ENCODE peak calls at places on chromosomes 2 and 18, in seven cellular contexts. One of them, this sample, is unnamed. For H3K9me3, the result is how much of the 10 kb centered on the place peaks cover.

GRCh38 chr18:62447652-62448051 is 75.2 kb upstream of the ZCCHC2 start:
- DNase-seq in fibroblast of lung: no peak
- DNase-seq in body of pancreas: no peak
- DNase-seq in AG04450: no peak
- DNase-seq in MM.1S: no peak
- DNase-seq in CD8-positive, alpha-beta memory T cell: no peak
- DNase-seq in neural progenitor cell: no peak
- DNase-seq in this sample: no peak

GRCh38 chr2:194750926-194751325 is 906.1 kb upstream of the SLC39A10 start:
- DNase-seq in fibroblast of lung: no peak
- DNase-seq in body of pancreas: no peak
- DNase-seq in AG04450: no peak
- DNase-seq in MM.1S: no peak
- DNase-seq in CD8-positive, alpha-beta memory T cell: no peak
- DNase-seq in neural progenitor cell: no peak
- DNase-seq in this sample: no peak

GRCh38 chr2:29880084-29880483 is 41.3 kb downstream of the ALK start:
- DNase-seq in fibroblast of lung: no peak
- DNase-seq in body of pancreas: no peak
- DNase-seq in AG04450: no peak
- DNase-seq in MM.1S: no peak
- DNase-seq in CD8-positive, alpha-beta memory T cell: no peak
- DNase-seq in neural progenitor cell: no peak
- DNase-seq in this sample: no peak

GRCh38 chr2:231260442-231260841 is 62.0 kb downstream of the ARMC9 start:
- DNase-seq in fibroblast of lung: peak
- DNase-seq in body of pancreas: peak
- DNase-seq in AG04450: no peak
- DNase-seq in MM.1S: no peak
- DNase-seq in CD8-positive, alpha-beta memory T cell: no peak
- DNase-seq in neural progenitor cell: no peak
- DNase-seq in this sample: no peak

GRCh38 chr2:233810385-233810784 is 32.3 kb downstream of the MROH2A start:
- DNase-seq in fibroblast of lung: no peak
- DNase-seq in body of pancreas: no peak
- DNase-seq in AG04450: no peak
- DNase-seq in MM.1S: no peak
- DNase-seq in CD8-positive, alpha-beta memory T cell: no peak
- DNase-seq in neural progenitor cell: no peak
- DNase-seq in this sample: no peak

GRCh38 chr2:218716070-218716469 is 5.4 kb downstream of the TTLL4 start:
- DNase-seq in fibroblast of lung: peak
- DNase-seq in body of pancreas: no peak
- DNase-seq in AG04450: peak
- DNase-seq in MM.1S: no peak
- DNase-seq in CD8-positive, alpha-beta memory T cell: no peak
- DNase-seq in neural progenitor cell: no peak
- DNase-seq in this sample: no peak

GRCh38 chr2:219274392-219274921 is 4.7 kb upstream of the DNAJB2 start:
- DNase-seq in fibroblast of lung: peak
- DNase-seq in body of pancreas: peak
- DNase-seq in AG04450: peak
- DNase-seq in MM.1S: no peak
- DNase-seq in CD8-positive, alpha-beta memory T cell: no peak
- DNase-seq in neural progenitor cell: no peak
- DNase-seq in this sample: no peak

GRCh38 chr2:72538486-72538885 is 287.3 kb downstream of the EXOC6B start:
- DNase-seq in fibroblast of lung: no peak
- DNase-seq in body of pancreas: no peak
- DNase-seq in AG04450: no peak
- DNase-seq in MM.1S: no peak
- DNase-seq in CD8-positive, alpha-beta memory T cell: no peak
- DNase-seq in neural progenitor cell: no peak
- DNase-seq in this sample: no peak

GRCh38 chr2:65974067-65974723 is 460.7 kb upstream of the MEIS1 start:
- DNase-seq in fibroblast of lung: no peak
- DNase-seq in body of pancreas: no peak
- DNase-seq in AG04450: no peak
- DNase-seq in MM.1S: no peak
- DNase-seq in CD8-positive, alpha-beta memory T cell: no peak
- DNase-seq in neural progenitor cell: no peak
- DNase-seq in this sample: no peak

GRCh38 chr2:234911271-234911670 is 40.5 kb upstream of the SH3BP4 start:
- DNase-seq in fibroblast of lung: peak
- DNase-seq in body of pancreas: no peak
- DNase-seq in AG04450: peak
- DNase-seq in MM.1S: no peak
- DNase-seq in CD8-positive, alpha-beta memory T cell: no peak
- DNase-seq in neural progenitor cell: no peak
- DNase-seq in this sample: no peak

GRCh38 chr2:233643128-233643527 is 6.9 kb downstream of the UGT1A10 start:
- DNase-seq in fibroblast of lung: no peak
- DNase-seq in body of pancreas: no peak
- DNase-seq in AG04450: no peak
- DNase-seq in MM.1S: no peak
- DNase-seq in CD8-positive, alpha-beta memory T cell: no peak
- DNase-seq in neural progenitor cell: peak
- DNase-seq in this sample: no peak

GRCh38 chr2:26670931-26671460 is 21.5 kb upstream of the KCNK3 start:
- DNase-seq in fibroblast of lung: no peak
- DNase-seq in body of pancreas: no peak
- DNase-seq in AG04450: no peak
- DNase-seq in MM.1S: no peak
- DNase-seq in CD8-positive, alpha-beta memory T cell: no peak
- DNase-seq in neural progenitor cell: no peak
- DNase-seq in this sample: no peak

GRCh38 chr18:9586814-9587213 is 27.5 kb downstream of the PPP4R1 start:
- DNase-seq in fibroblast of lung: no peak
- DNase-seq in body of pancreas: no peak
- DNase-seq in AG04450: no peak
- DNase-seq in MM.1S: no peak
- DNase-seq in CD8-positive, alpha-beta memory T cell: no peak
- DNase-seq in neural progenitor cell: no peak
- DNase-seq in this sample: no peak

GRCh38 chr2:240960963-240961876 is 37.2 kb upstream of the SNED1 start:
- DNase-seq in fibroblast of lung: peak
- DNase-seq in body of pancreas: peak
- DNase-seq in AG04450: no peak
- DNase-seq in MM.1S: no peak
- DNase-seq in CD8-positive, alpha-beta memory T cell: no peak
- DNase-seq in neural progenitor cell: no peak
- DNase-seq in this sample: no peak

GRCh38 chr2:234308814-234309195 is 188.1 kb downstream of the ARL4C start:
- DNase-seq in fibroblast of lung: peak
- DNase-seq in body of pancreas: peak
- DNase-seq in AG04450: peak
- DNase-seq in MM.1S: no peak
- DNase-seq in CD8-positive, alpha-beta memory T cell: peak
- DNase-seq in neural progenitor cell: no peak
- DNase-seq in this sample: no peak

GRCh38 chr18:49846263-49846662 is 32.9 kb upstream of the ACAA2 start:
- DNase-seq in fibroblast of lung: peak
- DNase-seq in body of pancreas: no peak
- DNase-seq in AG04450: no peak
- DNase-seq in MM.1S: no peak
- DNase-seq in CD8-positive, alpha-beta memory T cell: no peak
- DNase-seq in neural progenitor cell: no peak
- DNase-seq in this sample: no peak

GRCh38 chr2:42132066-42132965 is 36.8 kb upstream of the EML4 start:
- DNase-seq in fibroblast of lung: peak
- DNase-seq in body of pancreas: no peak
- DNase-seq in AG04450: peak
- DNase-seq in MM.1S: no peak
- DNase-seq in CD8-positive, alpha-beta memory T cell: peak
- DNase-seq in neural progenitor cell: no peak
- DNase-seq in this sample: no peak

GRCh38 chr2:28094794-28095193 is 204.3 kb downstream of the BABAM2 start:
- DNase-seq in fibroblast of lung: peak
- DNase-seq in body of pancreas: no peak
- DNase-seq in AG04450: no peak
- DNase-seq in MM.1S: no peak
- DNase-seq in CD8-positive, alpha-beta memory T cell: no peak
- DNase-seq in neural progenitor cell: no peak
- DNase-seq in this sample: no peak

GRCh38 chr18:13173573-13173972 is 45.0 kb upstream of the LDLRAD4 start:
- DNase-seq in fibroblast of lung: no peak
- DNase-seq in body of pancreas: no peak
- DNase-seq in AG04450: no peak
- DNase-seq in MM.1S: no peak
- DNase-seq in CD8-positive, alpha-beta memory T cell: no peak
- DNase-seq in neural progenitor cell: no peak
- DNase-seq in this sample: no peak

GRCh38 chr2:5286370-5286769 is 405.8 kb upstream of the SOX11 start:
- DNase-seq in fibroblast of lung: no peak
- DNase-seq in body of pancreas: no peak
- DNase-seq in AG04450: no peak
- DNase-seq in MM.1S: no peak
- DNase-seq in CD8-positive, alpha-beta memory T cell: no peak
- DNase-seq in neural progenitor cell: no peak
- DNase-seq in this sample: no peak

GRCh38 chr2:225020157-225020864 is 22.0 kb downstream of the DOCK10 start:
- DNase-seq in fibroblast of lung: no peak
- DNase-seq in body of pancreas: no peak
- DNase-seq in AG04450: no peak
- DNase-seq in MM.1S: no peak
- DNase-seq in CD8-positive, alpha-beta memory T cell: no peak
- DNase-seq in neural progenitor cell: no peak
- DNase-seq in this sample: no peak

GRCh38 chr2:26537826-26538475 is 60.0 kb upstream of the OTOF start:
- DNase-seq in fibroblast of lung: no peak
- DNase-seq in body of pancreas: no peak
- DNase-seq in AG04450: no peak
- DNase-seq in MM.1S: no peak
- DNase-seq in CD8-positive, alpha-beta memory T cell: no peak
- DNase-seq in neural progenitor cell: no peak
- DNase-seq in this sample: no peak

GRCh38 chr18:74522635-74523548 is 11.4 kb upstream of the CNDP1 start:
- DNase-seq in fibroblast of lung: peak
- DNase-seq in body of pancreas: no peak
- DNase-seq in AG04450: no peak
- DNase-seq in MM.1S: no peak
- DNase-seq in CD8-positive, alpha-beta memory T cell: no peak
- DNase-seq in neural progenitor cell: no peak
- DNase-seq in this sample: no peak

GRCh38 chr2:57906152-57906732 is 140.4 kb upstream of the VRK2 start:
- DNase-seq in fibroblast of lung: peak
- DNase-seq in body of pancreas: no peak
- DNase-seq in AG04450: peak
- DNase-seq in MM.1S: peak
- DNase-seq in CD8-positive, alpha-beta memory T cell: no peak
- DNase-seq in neural progenitor cell: peak
- DNase-seq in this sample: no peak

GRCh38 chr2:241780939-241781569 is 4.4 kb downstream of the GAL3ST2 start:
- DNase-seq in fibroblast of lung: no peak
- DNase-seq in body of pancreas: no peak
- DNase-seq in AG04450: no peak
- DNase-seq in MM.1S: no peak
- DNase-seq in CD8-positive, alpha-beta memory T cell: no peak
- DNase-seq in neural progenitor cell: no peak
- DNase-seq in this sample: no peak

GRCh38 chr18:56009451-56009850 is 421.5 kb upstream of the TCF4 start:
- DNase-seq in fibroblast of lung: no peak
- DNase-seq in body of pancreas: no peak
- DNase-seq in AG04450: no peak
- DNase-seq in MM.1S: no peak
- DNase-seq in CD8-positive, alpha-beta memory T cell: no peak
- DNase-seq in neural progenitor cell: peak
- DNase-seq in this sample: no peak
- H3K9me3 ChIP-seq in fibroblast of lung: under half
- H3K9me3 ChIP-seq in body of pancreas: under half
- H3K9me3 ChIP-seq in AG04450: under half
- H3K9me3 ChIP-seq in MM.1S: under half
- H3K9me3 ChIP-seq in CD8-positive, alpha-beta memory T cell: under half
- H3K9me3 ChIP-seq in neural progenitor cell: under half
- H3K9me3 ChIP-seq in this sample: under half

DNA sequence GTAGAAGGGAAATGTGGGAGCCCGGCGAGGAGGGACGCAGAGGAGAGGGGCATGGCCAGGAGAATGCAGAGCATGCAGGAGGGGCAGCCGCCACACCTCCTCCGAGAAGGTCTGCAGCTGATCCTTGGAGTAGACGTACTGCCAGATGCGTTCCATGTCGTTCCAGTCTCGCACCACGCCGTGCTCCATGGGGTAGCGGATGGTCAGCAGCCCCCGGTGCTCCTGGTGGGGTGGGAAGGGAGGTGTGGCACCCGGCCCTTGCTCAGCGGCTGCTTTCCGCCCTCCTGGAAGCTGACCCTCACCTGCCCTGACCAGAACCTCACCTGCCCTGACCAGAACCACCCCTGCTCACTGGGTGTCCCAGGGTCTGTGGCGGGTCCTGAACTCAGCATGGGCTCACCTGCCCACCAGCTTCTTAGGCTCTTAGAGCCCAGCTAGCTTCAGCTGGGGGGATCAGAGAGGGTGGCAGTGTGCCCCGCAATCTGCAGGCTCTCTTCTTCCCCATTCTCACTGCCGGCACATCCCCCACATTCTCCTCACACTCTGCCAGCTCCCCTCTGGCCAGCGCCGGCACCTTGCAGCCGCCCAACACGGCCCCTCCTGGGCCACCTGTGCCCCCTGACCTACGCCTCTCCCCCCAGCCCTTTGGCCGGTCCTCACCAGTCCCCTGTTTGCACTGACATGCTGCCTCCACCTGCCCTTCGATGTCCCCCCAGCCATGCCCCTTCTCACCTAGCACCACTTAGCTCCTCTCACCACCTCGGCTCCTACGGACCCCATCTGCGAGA is 4.4 kb downstream of the ACTR1B start:
- DNase-seq in fibroblast of lung: no peak
- DNase-seq in body of pancreas: no peak
- DNase-seq in AG04450: no peak
- DNase-seq in MM.1S: no peak
- DNase-seq in CD8-positive, alpha-beta memory T cell: no peak
- DNase-seq in neural progenitor cell: no peak
- DNase-seq in this sample: no peak
- H3K4me3 ChIP-seq in fibroblast of lung: no peak
- H3K4me3 ChIP-seq in body of pancreas: no peak
- H3K4me3 ChIP-seq in AG04450: no peak
- H3K4me3 ChIP-seq in MM.1S: no peak
- H3K4me3 ChIP-seq in CD8-positive, alpha-beta memory T cell: no peak
- H3K4me3 ChIP-seq in neural progenitor cell: no peak
- H3K4me3 ChIP-seq in this sample: no peak

DNA sequence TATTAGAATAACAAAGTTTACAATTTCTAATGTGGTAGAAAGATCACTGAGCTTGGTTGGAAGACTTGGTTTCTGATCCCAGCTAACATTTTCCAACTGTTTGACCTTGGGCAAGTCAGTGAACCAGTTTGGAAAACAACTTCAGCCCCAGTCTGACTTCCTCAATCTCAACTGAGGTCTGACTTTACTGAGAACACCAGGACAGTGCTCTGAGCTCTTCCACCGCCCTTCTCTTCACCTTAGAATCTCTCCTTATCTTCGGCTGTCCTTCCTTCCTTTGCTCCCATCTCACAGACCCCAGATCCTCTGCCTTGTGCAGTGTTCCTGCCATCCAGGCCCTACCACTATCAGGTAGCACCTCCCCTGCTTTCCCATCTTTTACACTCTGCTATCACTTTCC is 193.8 kb upstream of the SP5 start:
- DNase-seq in fibroblast of lung: no peak
- DNase-seq in body of pancreas: no peak
- DNase-seq in AG04450: no peak
- DNase-seq in MM.1S: no peak
- DNase-seq in CD8-positive, alpha-beta memory T cell: no peak
- DNase-seq in neural progenitor cell: no peak
- DNase-seq in this sample: no peak
- H3K27ac ChIP-seq in fibroblast of lung: no peak
- H3K27ac ChIP-seq in body of pancreas: no peak
- H3K27ac ChIP-seq in AG04450: no peak
- H3K27ac ChIP-seq in MM.1S: no peak
- H3K27ac ChIP-seq in CD8-positive, alpha-beta memory T cell: no peak
- H3K27ac ChIP-seq in neural progenitor cell: no peak
- H3K27ac ChIP-seq in this sample: no peak

GRCh38 chr2:129254718-129255117 is 724.7 kb upstream of the RAB6C start:
- DNase-seq in fibroblast of lung: no peak
- DNase-seq in body of pancreas: no peak
- DNase-seq in AG04450: no peak
- DNase-seq in MM.1S: no peak
- DNase-seq in CD8-positive, alpha-beta memory T cell: no peak
- DNase-seq in neural progenitor cell: no peak
- DNase-seq in this sample: no peak
- H3K9me3 ChIP-seq in fibroblast of lung: under half
- H3K9me3 ChIP-seq in body of pancreas: under half
- H3K9me3 ChIP-seq in AG04450: under half
- H3K9me3 ChIP-seq in MM.1S: under half
- H3K9me3 ChIP-seq in CD8-positive, alpha-beta memory T cell: under half
- H3K9me3 ChIP-seq in neural progenitor cell: under half
- H3K9me3 ChIP-seq in this sample: under half